ENCODE peak calls at places on chromosomes 13 and 19, in eight cellular contexts. J is fibroblast of mammary gland, H is fibroblast of pulmonary artery, D is heart right ventricle, U is lower leg skin, E is uterus, M is GM06990, I is fibroblast of the aortic adventitia. B is an unnamed sample.

GRCh38 chr19:28170066-28170465 is 1042.9 kb downstream of the UQCRFS1 start:
- DNase-seq in J (no peak), H (no peak), D (no peak), U (no peak), E (no peak), M (no peak), I (no peak), B (no peak)

GRCh38 chr13:23339225-23339624 is 94.3 kb downstream of the SACS start:
- DNase-seq in J (no peak), H (no peak), D (no peak), U (no peak), E (no peak), M (no peak), I (no peak), B (no peak)

GRCh38 chr19:16367269-16367683 is 42.6 kb downstream of the KLF2 start:
- DNase-seq in J (no peak), H (no peak), D (no peak), U (no peak), E (no peak), M (peak), I (no peak), B (no peak)

GRCh38 chr13:49308104-49308875 is 60.6 kb downstream of the CDADC1 start:
- DNase-seq in J (peak), H (peak), D (peak), U (peak), E (peak), M (no peak), I (peak), B (peak)

GRCh38 chr13:97395437-97396136 is 38.4 kb upstream of the RAP2A start:
- DNase-seq in J (peak), H (peak), D (no peak), U (no peak), E (no peak), M (no peak), I (peak), B (peak)

GRCh38 chr13:65036999-65037398 is 2193.1 kb downstream of the PCDH9 start:
- DNase-seq in J (no peak), H (no peak), D (no peak), U (no peak), E (no peak), M (no peak), I (no peak), B (no peak)

GRCh38 chr13:30864352-30865130 is 41.5 kb upstream of the MEDAG start:
- DNase-seq in J (peak), H (peak), D (no peak), U (peak), E (peak), M (no peak), I (peak), B (peak)

GRCh38 chr13:66660013-66660804 is 569.9 kb downstream of the PCDH9 start:
- DNase-seq in J (peak), H (peak), D (no peak), U (no peak), E (no peak), M (peak), I (peak), B (peak)

GRCh38 chr13:49615844-49616687 is 12.2 kb upstream of the ARL11 start:
- DNase-seq in J (no peak), H (peak), D (no peak), U (no peak), E (no peak), M (no peak), I (peak), B (no peak)

GRCh38 chr13:101360525-101360924 is 55.8 kb downstream of the NALCN start:
- DNase-seq in J (no peak), H (no peak), D (no peak), U (no peak), E (no peak), M (no peak), I (no peak), B (no peak)

GRCh38 chr19:43777163-43777700 is 3.5 kb downstream of the KCNN4 start:
- DNase-seq in J (no peak), H (no peak), D (no peak), U (no peak), E (no peak), M (no peak), I (no peak), B (peak)

GRCh38 chr13:108215428-108215827 is at the start of gene LIG4:
- DNase-seq in J (peak), H (peak), D (peak), U (peak), E (peak), M (peak), I (peak), B (peak)
- H3K4me3 ChIP-seq in J (peak), H (peak), D (peak), U (no peak), E (peak), M (peak), I (peak), B (peak)

DNA sequence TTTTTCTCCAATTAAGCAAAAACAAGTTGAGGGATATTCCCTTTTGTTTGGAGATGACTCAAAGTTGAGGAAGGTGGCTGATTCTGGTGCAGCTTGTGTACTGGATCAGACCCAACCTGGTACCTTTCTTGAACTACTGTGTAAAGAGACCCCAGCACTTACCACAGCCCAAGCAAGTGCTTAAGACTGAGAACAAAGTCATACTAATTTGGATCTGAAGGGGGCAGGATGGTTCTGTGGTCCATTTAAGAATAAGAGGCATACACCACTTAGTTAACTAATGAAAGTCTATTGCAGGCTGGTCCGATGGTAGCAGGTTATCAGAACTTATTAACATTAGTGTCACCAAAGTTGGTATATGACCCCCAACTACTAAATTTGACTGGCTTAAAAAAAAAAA is 6.3 kb downstream of the THSD1 start:
- DNase-seq in J (peak), H (peak), D (no peak), U (no peak), E (no peak), M (no peak), I (peak), B (no peak)
- TF ChIP-seq CTCF in J (peak), H (peak), D (no peak), U (no peak), E (no peak), M (no peak), I (peak), B (no peak)

DNA sequence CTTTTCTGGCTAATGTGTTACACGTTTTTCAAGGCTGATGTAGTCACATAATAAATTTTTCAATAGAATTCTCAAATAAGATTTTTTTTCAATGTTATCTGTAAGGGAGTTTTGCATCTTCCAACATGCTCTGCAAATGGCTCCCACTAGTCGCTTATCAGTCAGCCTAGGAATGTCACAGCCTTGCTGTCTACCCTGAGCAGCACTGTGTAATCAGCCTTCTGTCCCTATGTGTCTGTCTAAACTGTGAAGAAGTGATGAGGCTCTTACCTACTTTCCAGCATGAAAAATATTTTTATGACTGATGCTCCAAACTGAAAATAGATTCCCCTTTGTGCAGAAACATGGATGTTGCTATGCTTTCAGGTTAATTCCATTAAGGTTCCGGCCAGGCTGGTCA is 75.1 kb upstream of the FAM216B start:
- DNase-seq in J (no peak), H (no peak), D (no peak), U (no peak), E (no peak), M (no peak), I (no peak), B (no peak)
- H3K4me3 ChIP-seq in J (no peak), H (no peak), D (no peak), U (no peak), E (no peak), M (no peak), I (no peak), B (no peak)

DNA sequence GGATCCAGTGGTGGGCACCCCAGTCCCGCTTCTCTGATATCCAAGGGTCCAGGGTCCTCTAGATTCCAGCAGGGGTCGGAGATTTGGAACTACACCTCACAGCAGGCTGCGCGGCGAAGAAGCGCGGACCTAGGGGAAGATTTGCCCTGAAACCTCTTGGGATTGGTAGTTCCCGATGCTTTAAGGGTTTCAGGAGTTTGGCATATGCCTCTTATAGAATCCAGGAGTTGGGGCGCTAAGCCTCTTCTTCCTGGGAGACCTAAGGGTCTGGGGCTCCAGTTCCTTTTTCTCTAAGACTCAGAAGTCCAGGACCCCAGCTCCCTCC is 349 bp downstream of the BCL2L12 start:
- DNase-seq in J (peak), H (no peak), D (no peak), U (no peak), E (no peak), M (no peak), I (no peak), B (no peak)
- TF ChIP-seq CTCF in J (no peak), H (no peak), D (no peak), U (no peak), E (no peak), M (no peak), I (no peak), B (peak)

DNA sequence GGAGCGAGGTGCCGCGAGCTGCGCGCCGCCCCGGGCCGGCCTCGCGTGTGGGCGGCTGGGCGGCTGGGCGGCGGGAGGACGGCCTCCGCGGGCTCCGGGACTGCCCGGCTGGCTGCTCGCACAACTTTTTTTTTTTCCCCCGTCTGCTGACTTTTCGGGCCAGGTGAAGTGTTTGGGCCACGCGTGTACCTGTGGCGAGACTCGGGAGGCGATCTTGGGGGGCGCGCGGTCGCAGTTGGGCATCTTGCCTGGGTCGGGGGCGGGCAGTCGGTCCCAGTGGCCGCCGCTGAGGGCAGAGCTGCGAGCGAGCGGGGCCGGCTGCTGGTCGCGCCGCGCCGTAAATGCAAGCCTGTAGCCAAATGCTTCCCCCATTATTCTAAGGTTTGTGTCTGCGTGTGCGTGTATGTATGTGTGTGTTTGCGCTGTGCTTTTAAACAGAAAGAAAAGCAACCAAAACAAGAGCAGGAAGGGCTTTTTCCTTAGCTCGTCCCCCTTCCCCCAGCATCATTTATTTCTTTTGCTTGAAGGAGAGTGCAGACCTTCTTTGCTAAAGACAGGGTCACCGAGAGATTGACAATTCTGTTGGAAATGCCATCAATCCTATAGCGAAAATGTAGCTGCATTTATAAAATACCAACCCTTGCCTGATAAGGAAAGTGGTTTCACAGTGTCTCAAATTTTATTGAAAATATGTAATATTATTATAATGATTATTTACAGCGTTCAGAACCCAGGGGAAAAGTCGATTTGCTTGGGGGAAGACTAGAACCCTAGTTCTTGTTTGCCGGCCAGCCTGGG is 143.3 kb upstream of the ZNF536 start:
- DNase-seq in J (peak), H (peak), D (no peak), U (no peak), E (no peak), M (no peak), I (peak), B (no peak)
- H3K4me3 ChIP-seq in J (no peak), H (peak), D (peak), U (no peak), E (no peak), M (no peak), I (peak), B (no peak)

GRCh38 chr19:58356236-58356970 is 3.1 kb upstream of the A1BG start:
- DNase-seq in J (peak), H (peak), D (no peak), U (no peak), E (no peak), M (peak), I (peak), B (no peak)
- TF ChIP-seq CTCF in J (no peak), H (no peak), D (no peak), U (no peak), E (no peak), M (no peak), I (no peak), B (no peak)

GRCh38 chr13:41006296-41006695 is 12.8 kb downstream of the ELF1 start:
- DNase-seq in J (no peak), H (no peak), D (no peak), U (no peak), E (no peak), M (no peak), I (no peak), B (no peak)
- H3K4me3 ChIP-seq in J (no peak), H (no peak), D (no peak), U (no peak), E (no peak), M (peak), I (no peak), B (no peak)

DNA sequence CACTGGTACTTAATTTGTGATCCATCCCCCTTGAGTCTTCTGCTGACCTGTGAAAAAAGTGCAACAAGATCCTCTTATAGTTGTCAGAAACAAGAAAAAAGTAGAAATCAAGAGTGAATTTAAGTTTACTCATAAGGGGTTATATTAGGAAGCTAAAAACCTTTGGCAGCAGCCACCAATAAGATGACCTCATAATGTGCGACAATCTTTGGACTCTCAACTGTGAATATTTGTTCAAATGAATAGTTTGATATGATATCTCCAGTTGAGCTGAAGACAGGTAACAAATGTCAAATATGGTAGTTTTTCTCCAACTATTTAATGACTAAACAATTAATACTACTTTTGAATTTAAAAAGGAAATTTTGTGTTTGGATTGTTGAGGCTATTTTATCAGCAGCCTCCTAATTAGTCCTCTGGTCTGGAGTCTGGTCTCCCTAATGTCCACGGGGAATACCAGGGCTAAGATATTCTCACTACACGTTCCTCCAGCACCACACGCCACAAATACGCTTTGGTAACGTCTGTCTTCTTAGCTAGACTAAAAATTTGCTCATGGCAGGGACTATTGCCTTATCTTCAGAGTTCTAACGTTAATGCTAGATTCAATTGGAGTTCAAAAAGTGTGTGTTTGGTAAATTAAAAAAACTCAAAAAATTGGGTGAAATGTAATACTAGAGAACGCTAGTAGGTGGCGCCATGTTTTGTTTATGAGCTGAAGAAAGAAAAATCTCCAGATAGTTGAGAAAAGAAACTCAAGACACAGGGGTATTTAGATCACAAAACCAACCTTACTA is 51.0 kb upstream of the PDX1 start:
- DNase-seq in J (peak), H (peak), D (no peak), U (no peak), E (no peak), M (no peak), I (peak), B (peak)
- TF ChIP-seq CTCF in J (peak), H (peak), D (peak), U (no peak), E (no peak), M (peak), I (peak), B (peak)

GRCh38 chr13:41457589-41458186 is 338 bp downstream of the RGCC start:
- DNase-seq in J (no peak), H (no peak), D (peak), U (no peak), E (no peak), M (peak), I (no peak), B (no peak)
- H3K4me3 ChIP-seq in J (peak), H (peak), D (peak), U (peak), E (peak), M (peak), I (peak), B (peak)

GRCh38 chr13:51449018-51449417 is 3.8 kb downstream of the INTS6 start:
- DNase-seq in J (no peak), H (no peak), D (no peak), U (no peak), E (no peak), M (no peak), I (no peak), B (no peak)

DNA sequence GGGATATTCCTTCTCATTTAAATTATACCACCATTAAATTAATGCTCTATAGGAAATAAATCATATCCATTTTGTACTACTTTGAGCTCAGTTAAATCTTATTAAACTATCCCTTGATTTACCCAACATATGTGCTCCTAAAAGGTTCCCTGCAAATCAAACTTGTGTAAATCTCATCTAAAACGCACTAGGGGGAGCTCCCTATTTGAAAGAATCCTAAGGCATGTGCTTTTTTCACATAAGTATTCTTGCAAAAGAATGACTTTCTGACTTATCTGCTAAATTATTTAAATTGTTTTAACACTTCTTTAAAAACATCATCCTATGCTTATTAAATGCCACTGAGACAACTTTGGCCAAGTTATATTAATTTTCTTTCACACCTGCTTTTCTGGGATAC is 7.9 kb downstream of the INTS6 start:
- DNase-seq in J (peak), H (peak), D (no peak), U (no peak), E (no peak), M (no peak), I (peak), B (peak)
- TF ChIP-seq CTCF in J (peak), H (peak), D (peak), U (no peak), E (peak), M (no peak), I (peak), B (peak)

B was measured in astrocyte of the spinal cord.